ENCODE peak calls at places on chromosomes 16 and 17, in seven cellular contexts. One of them, this sample, is unnamed.

GRCh38 chr17:263773-264172 is 82.3 kb upstream of the DOC2B start:
- DNase-seq in NB4: no peak
- DNase-seq in brain microvascular endothelial cell: no peak
- DNase-seq in CD8-positive, alpha-beta memory T cell: no peak
- DNase-seq in kidney tubule cell: no peak
- DNase-seq in posterior cingulate gyrus: no peak
- DNase-seq in Right ventricle myocardium superior: no peak
- DNase-seq in this sample: no peak

GRCh38 chr17:71978435-71978834 is 142.4 kb upstream of the SOX9 start:
- DNase-seq in kidney tubule cell: no peak
- DNase-seq in NB4: no peak
- DNase-seq in brain microvascular endothelial cell: no peak
- DNase-seq in Right ventricle myocardium superior: no peak
- DNase-seq in CD8-positive, alpha-beta memory T cell: no peak
- DNase-seq in posterior cingulate gyrus: no peak
- DNase-seq in this sample: no peak

GRCh38 chr16:22323173-22323997 is 26.2 kb downstream of the POLR3E start:
- DNase-seq in brain microvascular endothelial cell: no peak
- DNase-seq in kidney tubule cell: no peak
- DNase-seq in NB4: no peak
- DNase-seq in Right ventricle myocardium superior: no peak
- DNase-seq in posterior cingulate gyrus: no peak
- DNase-seq in CD8-positive, alpha-beta memory T cell: no peak
- DNase-seq in this sample: no peak

GRCh38 chr17:67993153-67993997 is 2.9 kb downstream of the C17orf58 start:
- DNase-seq in posterior cingulate gyrus: peak
- DNase-seq in CD8-positive, alpha-beta memory T cell: peak
- DNase-seq in brain microvascular endothelial cell: peak
- DNase-seq in Right ventricle myocardium superior: peak
- DNase-seq in kidney tubule cell: peak
- DNase-seq in NB4: peak
- DNase-seq in this sample: peak

GRCh38 chr17:81096741-81097133 is 61.8 kb downstream of the BAIAP2 start:
- DNase-seq in posterior cingulate gyrus: no peak
- DNase-seq in brain microvascular endothelial cell: no peak
- DNase-seq in CD8-positive, alpha-beta memory T cell: no peak
- DNase-seq in NB4: peak
- DNase-seq in Right ventricle myocardium superior: no peak
- DNase-seq in kidney tubule cell: no peak
- DNase-seq in this sample: no peak

GRCh38 chr16:2769675-2770056 is 7.4 kb downstream of the ELOB start:
- DNase-seq in brain microvascular endothelial cell: no peak
- DNase-seq in posterior cingulate gyrus: no peak
- DNase-seq in kidney tubule cell: no peak
- DNase-seq in CD8-positive, alpha-beta memory T cell: no peak
- DNase-seq in NB4: peak
- DNase-seq in Right ventricle myocardium superior: peak
- DNase-seq in this sample: no peak

GRCh38 chr16:49440156-49441065 is 66.8 kb downstream of the C16orf78 start:
- DNase-seq in NB4: no peak
- DNase-seq in brain microvascular endothelial cell: no peak
- DNase-seq in CD8-positive, alpha-beta memory T cell: no peak
- DNase-seq in Right ventricle myocardium superior: no peak
- DNase-seq in posterior cingulate gyrus: peak
- DNase-seq in kidney tubule cell: no peak
- DNase-seq in this sample: no peak

GRCh38 chr16:3401719-3402397 is 843 bp downstream of the ZNF174 start:
- DNase-seq in CD8-positive, alpha-beta memory T cell: no peak
- DNase-seq in posterior cingulate gyrus: no peak
- DNase-seq in kidney tubule cell: peak
- DNase-seq in Right ventricle myocardium superior: no peak
- DNase-seq in NB4: peak
- DNase-seq in brain microvascular endothelial cell: no peak
- DNase-seq in this sample: no peak

GRCh38 chr17:82592289-82592683 is 56.0 kb downstream of the WDR45B start:
- DNase-seq in brain microvascular endothelial cell: no peak
- DNase-seq in CD8-positive, alpha-beta memory T cell: no peak
- DNase-seq in Right ventricle myocardium superior: no peak
- DNase-seq in kidney tubule cell: no peak
- DNase-seq in NB4: peak
- DNase-seq in posterior cingulate gyrus: no peak
- DNase-seq in this sample: no peak

GRCh38 chr17:74493381-74493833 is 27.0 kb downstream of the CD300A start:
- DNase-seq in CD8-positive, alpha-beta memory T cell: peak
- DNase-seq in NB4: peak
- DNase-seq in Right ventricle myocardium superior: peak
- DNase-seq in posterior cingulate gyrus: peak
- DNase-seq in kidney tubule cell: peak
- DNase-seq in brain microvascular endothelial cell: peak
- DNase-seq in this sample: peak

GRCh38 chr17:27376637-27377547 is 79.4 kb upstream of the KSR1 start:
- DNase-seq in posterior cingulate gyrus: no peak
- DNase-seq in brain microvascular endothelial cell: peak
- DNase-seq in NB4: no peak
- DNase-seq in kidney tubule cell: peak
- DNase-seq in CD8-positive, alpha-beta memory T cell: no peak
- DNase-seq in Right ventricle myocardium superior: no peak
- DNase-seq in this sample: no peak

GRCh38 chr17:8384801-8385335 is 1.9 kb upstream of the RPL26 start:
- DNase-seq in CD8-positive, alpha-beta memory T cell: no peak
- DNase-seq in Right ventricle myocardium superior: no peak
- DNase-seq in posterior cingulate gyrus: no peak
- DNase-seq in NB4: no peak
- DNase-seq in brain microvascular endothelial cell: peak
- DNase-seq in kidney tubule cell: peak
- DNase-seq in this sample: no peak

GRCh38 chr16:58024673-58025350 is 742 bp upstream of the MMP15 start:
- DNase-seq in NB4: peak
- DNase-seq in brain microvascular endothelial cell: no peak
- DNase-seq in posterior cingulate gyrus: no peak
- DNase-seq in CD8-positive, alpha-beta memory T cell: no peak
- DNase-seq in kidney tubule cell: peak
- DNase-seq in Right ventricle myocardium superior: peak
- DNase-seq in this sample: peak

GRCh38 chr17:17669081-17669850 is 12.0 kb upstream of the RAI1 start:
- DNase-seq in NB4: peak
- DNase-seq in CD8-positive, alpha-beta memory T cell: no peak
- DNase-seq in brain microvascular endothelial cell: no peak
- DNase-seq in posterior cingulate gyrus: no peak
- DNase-seq in Right ventricle myocardium superior: no peak
- DNase-seq in kidney tubule cell: no peak
- DNase-seq in this sample: no peak

GRCh38 chr16:57163842-57164241 is 22.0 kb downstream of the PSME3IP1 start:
- DNase-seq in NB4: no peak
- DNase-seq in posterior cingulate gyrus: no peak
- DNase-seq in kidney tubule cell: no peak
- DNase-seq in Right ventricle myocardium superior: no peak
- DNase-seq in brain microvascular endothelial cell: no peak
- DNase-seq in CD8-positive, alpha-beta memory T cell: no peak
- DNase-seq in this sample: no peak

GRCh38 chr17:83037084-83037950 is 42.1 kb upstream of the METRNL start:
- DNase-seq in CD8-positive, alpha-beta memory T cell: no peak
- DNase-seq in posterior cingulate gyrus: no peak
- DNase-seq in NB4: no peak
- DNase-seq in Right ventricle myocardium superior: no peak
- DNase-seq in brain microvascular endothelial cell: no peak
- DNase-seq in kidney tubule cell: no peak
- DNase-seq in this sample: no peak

GRCh38 chr16:17345043-17345442 is 125.7 kb downstream of the XYLT1 start:
- DNase-seq in posterior cingulate gyrus: no peak
- DNase-seq in Right ventricle myocardium superior: peak
- DNase-seq in brain microvascular endothelial cell: no peak
- DNase-seq in kidney tubule cell: no peak
- DNase-seq in NB4: peak
- DNase-seq in CD8-positive, alpha-beta memory T cell: no peak
- DNase-seq in this sample: no peak

GRCh38 chr17:73320601-73321264 is 8.9 kb upstream of the CDC42EP4 start:
- DNase-seq in posterior cingulate gyrus: no peak
- DNase-seq in Right ventricle myocardium superior: no peak
- DNase-seq in brain microvascular endothelial cell: no peak
- DNase-seq in CD8-positive, alpha-beta memory T cell: no peak
- DNase-seq in NB4: no peak
- DNase-seq in kidney tubule cell: no peak
- DNase-seq in this sample: no peak

GRCh38 chr16:11133344-11133921 is 122.6 kb downstream of the SOCS1 start:
- DNase-seq in brain microvascular endothelial cell: peak
- DNase-seq in CD8-positive, alpha-beta memory T cell: no peak
- DNase-seq in Right ventricle myocardium superior: peak
- DNase-seq in posterior cingulate gyrus: no peak
- DNase-seq in NB4: no peak
- DNase-seq in kidney tubule cell: peak
- DNase-seq in this sample: no peak

GRCh38 chr16:749010-749409 is 8.2 kb upstream of the CIAO3 start:
- DNase-seq in CD8-positive, alpha-beta memory T cell: no peak
- DNase-seq in posterior cingulate gyrus: no peak
- DNase-seq in NB4: no peak
- DNase-seq in Right ventricle myocardium superior: no peak
- DNase-seq in brain microvascular endothelial cell: peak
- DNase-seq in kidney tubule cell: no peak
- DNase-seq in this sample: no peak

GRCh38 chr17:76747716-76748360 is 9.9 kb downstream of the MFSD11 start:
- DNase-seq in kidney tubule cell: no peak
- DNase-seq in Right ventricle myocardium superior: no peak
- DNase-seq in brain microvascular endothelial cell: no peak
- DNase-seq in NB4: no peak
- DNase-seq in posterior cingulate gyrus: no peak
- DNase-seq in CD8-positive, alpha-beta memory T cell: no peak
- DNase-seq in this sample: no peak

GRCh38 chr17:82972836-82973372 is 106.5 kb upstream of the METRNL start:
- DNase-seq in kidney tubule cell: no peak
- DNase-seq in Right ventricle myocardium superior: peak
- DNase-seq in posterior cingulate gyrus: no peak
- DNase-seq in NB4: no peak
- DNase-seq in brain microvascular endothelial cell: no peak
- DNase-seq in CD8-positive, alpha-beta memory T cell: no peak
- DNase-seq in this sample: no peak

GRCh38 chr16:78953526-78953925 is 647.0 kb downstream of the MAF start:
- DNase-seq in kidney tubule cell: no peak
- DNase-seq in posterior cingulate gyrus: no peak
- DNase-seq in CD8-positive, alpha-beta memory T cell: no peak
- DNase-seq in brain microvascular endothelial cell: no peak
- DNase-seq in NB4: no peak
- DNase-seq in Right ventricle myocardium superior: no peak
- DNase-seq in this sample: no peak

GRCh38 chr16:50534556-50534955 is 13.6 kb upstream of the NKD1 start:
- DNase-seq in kidney tubule cell: no peak
- DNase-seq in posterior cingulate gyrus: no peak
- DNase-seq in NB4: no peak
- DNase-seq in brain microvascular endothelial cell: no peak
- DNase-seq in CD8-positive, alpha-beta memory T cell: no peak
- DNase-seq in Right ventricle myocardium superior: no peak
- DNase-seq in this sample: no peak

GRCh38 chr17:574061-574460 is 140.6 kb downstream of the VPS53 start:
- DNase-seq in NB4: no peak
- DNase-seq in Right ventricle myocardium superior: peak
- DNase-seq in brain microvascular endothelial cell: no peak
- DNase-seq in posterior cingulate gyrus: no peak
- DNase-seq in CD8-positive, alpha-beta memory T cell: no peak
- DNase-seq in kidney tubule cell: no peak
- DNase-seq in this sample: no peak

GRCh38 chr17:63774141-63774981 is at the start of gene DDX42:
- DNase-seq in Right ventricle myocardium superior: peak
- DNase-seq in NB4: no peak
- DNase-seq in brain microvascular endothelial cell: peak
- DNase-seq in CD8-positive, alpha-beta memory T cell: peak
- DNase-seq in posterior cingulate gyrus: peak
- DNase-seq in kidney tubule cell: peak
- DNase-seq in this sample: no peak

GRCh38 chr17:80588687-80589086 is 44.0 kb downstream of the RPTOR start:
- DNase-seq in NB4: no peak
- DNase-seq in brain microvascular endothelial cell: no peak
- DNase-seq in kidney tubule cell: no peak
- DNase-seq in posterior cingulate gyrus: no peak
- DNase-seq in Right ventricle myocardium superior: no peak
- DNase-seq in CD8-positive, alpha-beta memory T cell: no peak
- DNase-seq in this sample: no peak

GRCh38 chr16:24635900-24636610 is 93.4 kb upstream of the TNRC6A start:
- DNase-seq in CD8-positive, alpha-beta memory T cell: no peak
- DNase-seq in posterior cingulate gyrus: peak
- DNase-seq in kidney tubule cell: peak
- DNase-seq in Right ventricle myocardium superior: peak
- DNase-seq in brain microvascular endothelial cell: peak
- DNase-seq in NB4: no peak
- DNase-seq in this sample: no peak

GRCh38 chr16:58459344-58460218 is 40.4 kb upstream of the NDRG4 start:
- DNase-seq in CD8-positive, alpha-beta memory T cell: no peak
- DNase-seq in posterior cingulate gyrus: no peak
- DNase-seq in NB4: no peak
- DNase-seq in brain microvascular endothelial cell: peak
- DNase-seq in Right ventricle myocardium superior: no peak
- DNase-seq in kidney tubule cell: peak
- DNase-seq in this sample: no peak

GRCh38 chr16:22813946-22814325 is at the start of gene HS3ST2:
- DNase-seq in CD8-positive, alpha-beta memory T cell: no peak
- DNase-seq in NB4: no peak
- DNase-seq in posterior cingulate gyrus: peak
- DNase-seq in brain microvascular endothelial cell: no peak
- DNase-seq in kidney tubule cell: peak
- DNase-seq in Right ventricle myocardium superior: peak
- DNase-seq in this sample: no peak

GRCh38 chr17:2170023-2170422 is 115.1 kb downstream of the HIC1 start:
- DNase-seq in posterior cingulate gyrus: no peak
- DNase-seq in kidney tubule cell: no peak
- DNase-seq in Right ventricle myocardium superior: no peak
- DNase-seq in CD8-positive, alpha-beta memory T cell: no peak
- DNase-seq in NB4: peak
- DNase-seq in brain microvascular endothelial cell: no peak
- DNase-seq in this sample: peak

GRCh38 chr17:48577946-48578615 is at the start of gene HOXB4:
- DNase-seq in posterior cingulate gyrus: no peak
- DNase-seq in NB4: no peak
- DNase-seq in Right ventricle myocardium superior: peak
- DNase-seq in brain microvascular endothelial cell: no peak
- DNase-seq in CD8-positive, alpha-beta memory T cell: peak
- DNase-seq in kidney tubule cell: peak
- DNase-seq in this sample: peak

This sample was measured in activated T-cell treated with anti-CD3 and anti-CD28 coated beads, Interleukin-2, amount 50 U/mL, for 1 hour.